ENCODE peak calls at places on chromosomes 6 and 20, in six cellular contexts. O is A549, L is GM12878, U is IMR-90, T is HepG2, V is SK-N-SH. A is an unnamed sample.

GRCh38 chr6:122652431-122652830 is 42.2 kb downstream of the PKIB start:
- DNase-seq in L (no peak), T (peak), U (peak), O (peak), V (no peak), A (no peak)

GRCh38 chr6:37985355-37985754 is 165.8 kb downstream of the ZFAND3 start:
- DNase-seq in L (no peak), U (no peak), O (no peak), V (no peak), T (no peak), A (no peak)

GRCh38 chr6:137202078-137202477 is 17.1 kb downstream of the IFNGR1 start:
- DNase-seq in U (no peak), V (peak), L (no peak), T (no peak), O (peak), A (no peak)

GRCh38 chr6:14706378-14706929 is 539.4 kb upstream of the JARID2 start:
- DNase-seq in L (no peak), U (peak), O (peak), V (no peak), T (no peak), A (no peak)

GRCh38 chr6:105986998-105987397 is 99.1 kb upstream of the PRDM1 start:
- DNase-seq in V (no peak), O (no peak), T (no peak), L (no peak), U (no peak), A (no peak)

GRCh38 chr20:1946762-1947534 is 46.9 kb downstream of the PDYN start:
- DNase-seq in L (no peak), U (peak), O (no peak), T (peak), V (no peak), A (peak)

GRCh38 chr6:169864148-169865030 is 113.0 kb downstream of the ERMARD start:
- DNase-seq in U (no peak), T (no peak), L (no peak), V (no peak), O (no peak), A (peak)

GRCh38 chr6:165662041-165662491 is 975 bp downstream of the PDE10A start:
- DNase-seq in U (peak), V (peak), O (peak), T (no peak), L (no peak), A (no peak)

GRCh38 chr20:54629632-54630031 is 154.2 kb downstream of the DOK5 start:
- DNase-seq in V (no peak), T (no peak), L (no peak), U (no peak), O (no peak), A (no peak)

GRCh38 chr20:43767686-43768474 is 41.1 kb upstream of the GTSF1L start:
- DNase-seq in T (no peak), L (no peak), V (peak), U (peak), O (no peak), A (no peak)

GRCh38 chr20:43341541-43341940 is 116.2 kb upstream of the SRSF6 start:
- DNase-seq in U (no peak), T (no peak), V (no peak), O (no peak), L (no peak), A (no peak)

GRCh38 chr6:100455230-100456124 is 9.2 kb downstream of the SIM1 start:
- DNase-seq in U (no peak), V (no peak), O (no peak), L (no peak), T (no peak), A (no peak)

GRCh38 chr20:57749131-57749690 is 39.4 kb upstream of the PMEPA1 start:
- DNase-seq in T (no peak), V (no peak), O (no peak), U (no peak), L (no peak), A (no peak)

GRCh38 chr20:53142225-53142624 is 170.1 kb downstream of the TSHZ2 start:
- DNase-seq in T (peak), L (no peak), O (peak), V (no peak), U (no peak), A (no peak)

GRCh38 chr6:130923350-130923749 is 96.1 kb downstream of the SMLR1 start:
- DNase-seq in L (no peak), T (no peak), O (no peak), V (no peak), U (no peak), A (no peak)

GRCh38 chr20:38343107-38343797 is 3.0 kb upstream of the LBP start:
- DNase-seq in U (peak), O (peak), L (no peak), V (no peak), T (peak), A (no peak)

GRCh38 chr6:148972481-148972880 is 225.7 kb downstream of the UST start:
- DNase-seq in U (no peak), O (peak), L (no peak), V (no peak), T (peak), A (peak)

GRCh38 chr20:41131594-41132387 is 5.6 kb upstream of the PLCG1 start:
- DNase-seq in L (peak), O (no peak), V (no peak), T (no peak), U (no peak), A (peak)

GRCh38 chr6:75830959-75831885 is 82.2 kb downstream of the MYO6 start:
- DNase-seq in T (no peak), O (no peak), V (no peak), U (peak), L (peak), A (no peak)

GRCh38 chr6:43949451-43950110 is 177.7 kb downstream of the MRPL14 start:
- DNase-seq in L (no peak), V (no peak), U (no peak), O (no peak), T (no peak), A (no peak)

GRCh38 chr6:137095651-137096238 is 51.0 kb upstream of the IL20RA start:
- DNase-seq in O (no peak), L (peak), V (no peak), U (no peak), T (no peak), A (no peak)

DNA sequence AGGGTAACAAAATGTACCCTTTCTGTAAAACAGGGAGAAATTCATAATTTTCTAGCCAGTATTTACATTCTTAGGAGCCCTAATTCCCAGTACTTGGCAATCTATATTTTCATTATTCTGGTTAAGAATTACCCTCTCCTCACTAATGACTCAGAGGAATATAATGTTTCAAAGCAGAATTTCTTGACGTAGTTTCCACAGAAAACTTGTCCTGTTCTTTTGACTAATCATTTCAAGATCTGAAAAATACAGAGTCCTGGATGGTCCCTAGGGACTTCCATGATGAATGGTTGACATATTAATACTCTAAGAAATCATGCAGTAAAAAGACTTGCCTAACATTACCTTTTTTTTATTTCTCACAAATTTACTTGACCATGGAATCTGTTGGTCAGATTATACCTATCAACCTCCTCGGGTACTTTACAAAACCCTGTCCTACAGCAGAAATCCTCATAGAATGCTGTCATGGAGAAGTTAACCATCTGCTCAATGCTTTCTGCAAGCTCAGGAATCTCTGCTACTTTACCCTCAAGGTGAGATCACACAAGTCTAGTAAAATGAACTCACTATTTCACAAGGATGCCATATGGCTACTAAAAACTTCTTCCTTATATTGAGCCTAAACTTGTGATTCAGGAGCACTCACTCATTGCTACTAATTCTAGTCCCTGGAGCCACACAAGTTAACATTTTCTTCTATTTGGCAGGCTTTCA is 202.1 kb upstream of the CNR1 start:
- DNase-seq in V (no peak), T (no peak), L (no peak), O (peak), U (no peak), A (no peak)
- TF ChIP-seq RFX5 in V (no peak), T (no peak), L (no peak), O (no peak), U (no peak), A (no peak)

GRCh38 chr20:62872184-62872862 is 10.7 kb upstream of the TCFL5 start:
- DNase-seq in U (no peak), O (no peak), V (no peak), L (no peak), T (peak), A (no peak)
- TF ChIP-seq RFX5 in U (no peak), O (no peak), V (no peak), L (no peak), T (peak), A (no peak)

GRCh38 chr6:56538851-56539250 is 103.8 kb downstream of the DST start:
- DNase-seq in O (no peak), T (no peak), U (no peak), L (no peak), V (no peak), A (no peak)

GRCh38 chr6:56541736-56542366 is 100.8 kb downstream of the DST start:
- DNase-seq in T (peak), O (no peak), L (no peak), V (no peak), U (no peak), A (no peak)

GRCh38 chr6:56539503-56540105 is 103.1 kb downstream of the DST start:
- DNase-seq in T (no peak), L (no peak), O (no peak), V (no peak), U (no peak), A (no peak)

GRCh38 chr6:56540950-56541600 is 101.6 kb downstream of the DST start:
- DNase-seq in O (no peak), T (peak), V (no peak), L (no peak), U (peak), A (no peak)

GRCh38 chr6:56540232-56540631 is 102.5 kb downstream of the DST start:
- DNase-seq in U (no peak), T (no peak), O (no peak), L (no peak), V (no peak), A (no peak)
- TF ChIP-seq RFX5 in U (no peak), T (no peak), O (no peak), L (no peak), V (no peak), A (no peak)

GRCh38 chr6:128350416-128351254 is 169.8 kb downstream of the PTPRK start:
- DNase-seq in V (no peak), O (peak), L (no peak), U (peak), T (peak), A (no peak)
- TF ChIP-seq RFX5 in V (no peak), O (no peak), L (no peak), U (no peak), T (no peak), A (no peak)

A was measured in H1.